ENCODE peak calls at places on chromosomes 7 and 10, in nine cellular contexts. Q is right cardiac atrium; U is OCI-LY7; J is endothelial cell of umbilical vein; L is CD8-positive, alpha-beta T cell; V is heart left ventricle; O is foreskin fibroblast; H is iPS DF 6.9; W is left ventricle myocardium inferior. I is an unnamed sample.

GRCh38 chr7:139884441-139884840 is 55.4 kb downstream of the TBXAS1 start:
- DNase-seq in Q (no peak), U (no peak), J (no peak), L (no peak), V (no peak), O (no peak), H (no peak), W (no peak), I (no peak)

GRCh38 chr10:105875050-105875449 is 1234.0 kb downstream of the SORCS3 start:
- DNase-seq in Q (no peak), U (no peak), J (no peak), L (no peak), V (no peak), O (no peak), H (no peak), W (no peak), I (no peak)

GRCh38 chr7:20329389-20330175 is 1.1 kb upstream of the ITGB8 start:
- DNase-seq in Q (peak; percentile 45), U (no peak), J (peak; percentile 84), L (no peak), V (peak; percentile 59), O (peak; percentile 78), H (no peak), W (peak; percentile 42), I (peak; percentile 31)

GRCh38 chr10:71998119-71998839 is 34.1 kb downstream of the CHST3 start:
- DNase-seq in Q (peak; percentile 56), U (no peak), J (no peak), L (no peak), V (peak; percentile 85), O (no peak), H (no peak), W (peak; percentile 76), I (peak; percentile 65)

GRCh38 chr10:132532784-132533560 is 4.6 kb upstream of the INPP5A start:
- DNase-seq in Q (no peak), U (no peak), J (no peak), L (no peak), V (no peak), O (peak; percentile 90), H (no peak), W (no peak), I (no peak)

GRCh38 chr10:78299861-78300453 is 266.3 kb downstream of the RPS24 start:
- DNase-seq in Q (no peak), U (peak; percentile 49), J (peak; percentile 55), L (no peak), V (peak; percentile 60), O (no peak), H (no peak), W (no peak), I (no peak)

GRCh38 chr10:133515471-133515870 is 11.7 kb upstream of the CYP2E1 start:
- DNase-seq in Q (no peak), U (no peak), J (no peak), L (no peak), V (no peak), O (no peak), H (no peak), W (no peak), I (no peak)

GRCh38 chr7:108345710-108346336 is 110.4 kb downstream of the NRCAM start:
- DNase-seq in Q (no peak), U (no peak), J (no peak), L (no peak), V (no peak), O (no peak), H (no peak), W (no peak), I (no peak)

GRCh38 chr10:49296382-49296781 is 2.6 kb upstream of the C10orf71 start:
- DNase-seq in Q (no peak), U (no peak), J (no peak), L (no peak), V (peak; percentile 46), O (no peak), H (no peak), W (no peak), I (no peak)

GRCh38 chr7:44072364-44073231 is 7.2 kb upstream of the PGAM2 start:
- DNase-seq in Q (peak; percentile 91), U (peak; percentile 79), J (peak; percentile 87), L (no peak), V (peak; percentile 90), O (peak; percentile 96), H (no peak), W (peak; percentile 82), I (peak; percentile 82)

GRCh38 chr10:43859016-43859525 is 210.4 kb upstream of the ZNF32 start:
- DNase-seq in Q (no peak), U (no peak), J (peak; percentile 66), L (no peak), V (no peak), O (no peak), H (no peak), W (no peak), I (no peak)

GRCh38 chr7:83210459-83210858 is 47.8 kb upstream of the PCLO start:
- DNase-seq in Q (no peak), U (no peak), J (no peak), L (no peak), V (no peak), O (no peak), H (no peak), W (no peak), I (no peak)

GRCh38 chr7:99729501-99730261 is 5.3 kb downstream of the CYP3A7 start:
- DNase-seq in Q (no peak), U (no peak), J (no peak), L (no peak), V (no peak), O (peak; percentile 78), H (no peak), W (no peak), I (no peak)

GRCh38 chr10:119535310-119535709 is 7.2 kb downstream of the RGS10 start:
- DNase-seq in Q (no peak), U (no peak), J (no peak), L (no peak), V (no peak), O (peak; percentile 76), H (no peak), W (no peak), I (no peak)

GRCh38 chr7:111663771-111664170 is 101.5 kb upstream of the IMMP2L start:
- DNase-seq in Q (no peak), U (no peak), J (no peak), L (no peak), V (no peak), O (no peak), H (no peak), W (no peak), I (no peak)

GRCh38 chr10:97687785-97688781 is 1.0 kb upstream of the AVPI1 start:
- DNase-seq in Q (no peak), U (no peak), J (peak; percentile 27), L (no peak), V (no peak), O (peak; percentile 92), H (no peak), W (no peak), I (no peak)
- H3K4me3 ChIP-seq in Q (peak overlapping the region; percentile 57), U (peak overlapping the region; percentile 70), J (no peak overlapping the region), L (peak overlapping the region; percentile 77), V (peak overlapping the region; percentile 86), O (peak overlapping the region; percentile 30), H (peak overlapping the region; percentile 18), W (peak overlapping the region; percentile 87), I (peak overlapping the region; percentile 87)

DNA sequence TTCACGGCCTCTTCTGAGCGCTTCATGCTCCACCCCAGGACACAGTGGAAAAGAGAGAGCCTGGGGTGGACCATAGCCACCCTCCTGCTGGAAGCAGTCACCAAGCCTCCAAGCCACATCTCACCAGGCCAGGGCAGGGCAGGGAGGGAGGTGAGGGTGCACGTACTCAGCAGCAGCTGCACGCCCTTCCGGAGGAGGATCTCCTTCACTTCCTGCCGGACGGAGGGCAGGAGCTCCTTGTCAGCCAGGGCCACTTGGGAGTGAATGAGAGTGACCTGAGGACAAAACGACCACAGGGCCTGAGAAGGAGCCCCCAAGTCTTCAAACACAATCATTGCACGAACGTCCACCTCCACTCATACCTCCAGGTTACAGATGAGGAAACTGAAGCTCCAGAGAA is 15.0 kb downstream of the AIFM2 start:
- DNase-seq in Q (no peak), U (no peak), J (no peak), L (no peak), V (no peak), O (no peak), H (no peak), W (no peak), I (no peak)
- H3K4me3 ChIP-seq in Q (no peak overlapping the region), U (no peak overlapping the region), J (no peak overlapping the region), L (no peak overlapping the region), V (no peak overlapping the region), O (no peak overlapping the region), H (no peak overlapping the region), W (no peak overlapping the region), I (no peak overlapping the region)

DNA sequence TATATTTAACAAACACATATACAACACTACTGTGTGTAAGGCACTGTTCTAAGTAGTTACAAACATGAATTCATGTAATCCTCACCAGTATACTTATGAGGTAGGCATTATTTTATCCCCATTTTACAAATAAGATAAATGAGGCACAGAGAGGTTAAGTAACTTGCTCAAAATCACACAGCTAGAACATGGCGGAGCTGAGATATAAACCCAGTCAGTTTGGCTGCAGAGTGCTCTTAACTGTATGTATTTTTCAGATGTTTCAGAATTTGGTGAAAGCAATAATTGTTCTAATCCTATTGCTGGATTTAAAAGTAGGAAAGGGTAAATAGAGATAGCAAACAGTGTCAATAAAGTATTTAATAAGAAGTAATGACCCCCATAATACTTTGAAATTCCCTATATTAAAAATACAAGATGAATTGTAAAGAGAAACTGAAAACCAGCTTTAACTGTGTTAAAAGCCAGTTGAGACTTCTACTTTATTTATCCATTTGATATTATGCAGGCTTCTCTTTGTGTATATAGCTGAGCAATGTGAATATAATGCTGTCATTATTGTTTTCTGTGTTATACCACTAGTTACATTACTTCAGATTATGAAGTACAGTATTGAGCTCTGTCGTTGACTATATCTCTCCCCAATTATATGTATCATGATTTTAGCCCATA is 32.3 kb upstream of the RPA3 start:
- DNase-seq in Q (no peak), U (no peak), J (no peak), L (no peak), V (no peak), O (no peak), H (no peak), W (no peak), I (no peak)
- H3K4me3 ChIP-seq in Q (no peak overlapping the region), U (no peak overlapping the region), J (no peak overlapping the region), L (no peak overlapping the region), V (no peak overlapping the region), O (no peak overlapping the region), H (no peak overlapping the region), W (no peak overlapping the region), I (no peak overlapping the region)

GRCh38 chr10:116743266-116744064 is 1.1 kb upstream of the HSPA12A start:
- DNase-seq in Q (no peak), U (no peak), J (no peak), L (no peak), V (no peak), O (no peak), H (no peak), W (no peak), I (no peak)
- H3K4me3 ChIP-seq in Q (peak overlapping the region; percentile 77), U (no peak overlapping the region), J (no peak overlapping the region), L (no peak overlapping the region), V (peak overlapping the region; percentile 67), O (peak overlapping the region; percentile 56), H (peak overlapping the region; percentile 88), W (peak overlapping the region; percentile 92), I (peak overlapping the region; percentile 87)

GRCh38 chr10:124092270-124093075 is 925 bp downstream of the CHST15 start:
- DNase-seq in Q (peak; percentile 67), U (peak; percentile 81), J (peak; percentile 52), L (no peak), V (peak; percentile 71), O (peak; percentile 67), H (no peak), W (peak; percentile 64), I (peak; percentile 64)
- H3K4me3 ChIP-seq in Q (peak overlapping the region; percentile 73), U (peak overlapping the region; percentile 81), J (peak overlapping the region; percentile 34), L (no peak overlapping the region), V (peak overlapping the region; percentile 74), O (peak overlapping the region; percentile 57), H (peak overlapping the region; percentile 56), W (peak overlapping the region; percentile 74), I (peak overlapping the region; percentile 33)